ENCODE peak calls at places on chromosomes 5 and 9, in ten cellular contexts. K, D, N, R, J, E, H, C, U and I are unnamed samples. For H3K4me1, the result is how much of the 10 kb centered on the place peaks cover.

GRCh38 chr9:69147041-69147834 is 26.8 kb upstream of the TJP2 start:
- ATAC-seq in R (no peak), H (no peak), U (no peak), K (no peak), J (no peak), D (no peak), N (no peak), E (no peak), C (peak), I (no peak)

GRCh38 chr5:79329453-79329852 is 93.5 kb downstream of the JMY start:
- ATAC-seq in R (no peak), N (no peak), D (no peak), H (no peak), E (no peak), K (no peak), U (no peak), C (no peak), J (no peak), I (no peak)

GRCh38 chr5:54829102-54829501 is 156.3 kb downstream of the ESM1 start:
- ATAC-seq in R (no peak), K (no peak), U (no peak), H (no peak), N (no peak), E (no peak), C (no peak), D (no peak), J (no peak), I (no peak)

GRCh38 chr9:137807721-137808703 is 69.6 kb upstream of the CACNA1B start:
- ATAC-seq in J (no peak), C (peak), U (no peak), K (no peak), D (no peak), E (no peak), N (no peak), H (peak), R (no peak), I (no peak)

GRCh38 chr5:33401482-33402390 is 39.0 kb upstream of the TARS1 start:
- ATAC-seq in D (no peak), E (no peak), J (no peak), H (peak), N (no peak), U (no peak), C (no peak), R (no peak), K (peak), I (peak)

GRCh38 chr5:155316310-155316709 is 302.8 kb downstream of the KIF4B start:
- ATAC-seq in C (no peak), D (no peak), R (no peak), N (no peak), E (no peak), U (no peak), H (no peak), J (no peak), K (no peak), I (no peak)

GRCh38 chr5:99617335-99617734 is 688.5 kb upstream of the CHD1 start:
- ATAC-seq in H (no peak), J (no peak), U (no peak), K (no peak), D (no peak), R (no peak), C (no peak), E (no peak), N (no peak), I (no peak)

GRCh38 chr9:99365233-99365980 is 143.3 kb downstream of the SEC61B start:
- ATAC-seq in N (no peak), R (no peak), H (no peak), K (no peak), U (no peak), E (no peak), D (no peak), C (no peak), J (no peak), I (no peak)

GRCh38 chr9:96048954-96049831 is 173.7 kb downstream of the ERCC6L2 start:
- ATAC-seq in H (peak), U (peak), R (peak), K (no peak), N (no peak), J (peak), D (no peak), C (peak), E (peak), I (peak)

GRCh38 chr9:126783958-126784357 is 20.9 kb upstream of the ZBTB43 start:
- ATAC-seq in N (no peak), D (no peak), J (peak), U (peak), C (no peak), H (peak), E (no peak), R (no peak), K (no peak), I (no peak)

GRCh38 chr5:176134529-176135223 is 103.5 kb upstream of the SIMC1 start:
- ATAC-seq in U (no peak), J (no peak), H (peak), E (no peak), N (peak), R (no peak), D (peak), C (no peak), K (no peak), I (no peak)

GRCh38 chr5:82584631-82585030 is 306.5 kb upstream of the RPS23 start:
- ATAC-seq in R (no peak), K (no peak), C (peak), J (no peak), N (no peak), D (no peak), E (no peak), U (no peak), H (no peak), I (peak)

GRCh38 chr9:75918909-75919308 is 28.4 kb downstream of the PCSK5 start:
- ATAC-seq in N (no peak), U (no peak), E (no peak), D (no peak), K (no peak), J (no peak), R (no peak), H (no peak), C (no peak), I (no peak)

GRCh38 chr5:51404256-51404655 is 21.0 kb downstream of the ISL1 start:
- ATAC-seq in H (no peak), N (no peak), C (no peak), D (no peak), J (no peak), U (no peak), E (no peak), K (no peak), R (no peak), I (no peak)

GRCh38 chr9:95025213-95026170 is 292.0 kb downstream of the FANCC start:
- ATAC-seq in D (peak), R (peak), N (peak), C (peak), J (peak), K (peak), E (peak), U (peak), H (peak), I (peak)

GRCh38 chr5:180314106-180314505 is 22.2 kb upstream of the MAPK9 start:
- ATAC-seq in D (no peak), E (no peak), U (no peak), J (no peak), K (no peak), H (no peak), N (no peak), C (no peak), R (no peak), I (no peak)

GRCh38 chr5:36646507-36647023 is 40.2 kb downstream of the SLC1A3 start:
- ATAC-seq in C (no peak), H (no peak), J (no peak), E (no peak), U (no peak), K (peak), R (no peak), D (no peak), N (no peak), I (no peak)

GRCh38 chr5:2906302-2907090 is 155.0 kb upstream of the IRX2 start:
- ATAC-seq in D (no peak), J (no peak), H (no peak), N (no peak), R (no peak), C (no peak), K (no peak), E (no peak), U (no peak), I (no peak)

GRCh38 chr5:120919017-120919416 is 454.9 kb downstream of the PRR16 start:
- ATAC-seq in E (no peak), J (no peak), K (no peak), D (no peak), C (no peak), U (no peak), N (no peak), H (no peak), R (no peak), I (no peak)

GRCh38 chr5:126454081-126454480 is 30.9 kb downstream of the GRAMD2B start:
- ATAC-seq in R (no peak), H (peak), D (no peak), E (no peak), N (no peak), C (no peak), J (no peak), K (no peak), U (no peak), I (no peak)

GRCh38 chr5:134458234-134458633 is 46.6 kb upstream of the CDKN2AIPNL start:
- ATAC-seq in H (peak), C (no peak), U (peak), E (no peak), R (peak), K (no peak), J (peak), N (peak), D (peak), I (peak)

GRCh38 chr5:155886311-155887031 is 440.5 kb upstream of the SGCD start:
- ATAC-seq in U (no peak), J (no peak), R (no peak), D (no peak), K (no peak), E (no peak), C (no peak), N (no peak), H (no peak), I (no peak)

GRCh38 chr9:81661339-81661738 is 28.0 kb downstream of the TLE1 start:
- ATAC-seq in D (no peak), E (no peak), R (no peak), K (no peak), C (no peak), J (no peak), U (no peak), H (no peak), N (no peak), I (no peak)

GRCh38 chr5:141597394-141597793 is 21.4 kb downstream of the DIAPH1 start:
- ATAC-seq in C (peak), N (no peak), K (no peak), H (no peak), D (no peak), E (no peak), U (no peak), J (no peak), R (peak), I (no peak)

GRCh38 chr9:134419684-134420076 is 93.4 kb downstream of the RXRA start:
- ATAC-seq in E (no peak), D (no peak), J (no peak), K (no peak), C (no peak), R (no peak), U (peak), N (peak), H (no peak), I (no peak)

GRCh38 chr5:4048398-4048797 is 452.8 kb downstream of the IRX1 start:
- ATAC-seq in C (no peak), H (peak), D (no peak), N (no peak), K (no peak), U (no peak), E (no peak), R (no peak), J (no peak), I (no peak)

GRCh38 chr9:12774861-12775367 is at the start of gene LURAP1L:
- ATAC-seq in E (peak), J (peak), K (peak), C (peak), N (peak), D (peak), H (peak), U (peak), R (peak), I (peak)

GRCh38 chr5:67291066-67291465 is 94.5 kb upstream of the CD180 start:
- ATAC-seq in D (no peak), R (no peak), E (no peak), H (no peak), C (no peak), J (no peak), N (no peak), U (no peak), K (no peak), I (no peak)

GRCh38 chr5:80231693-80232092 is 24.2 kb downstream of the SERINC5 start:
- ATAC-seq in N (no peak), E (no peak), J (no peak), H (no peak), C (no peak), K (no peak), U (no peak), D (no peak), R (no peak), I (no peak)

GRCh38 chr9:134149380-134149779 is 13.5 kb downstream of the WDR5 start:
- ATAC-seq in N (no peak), J (no peak), D (no peak), U (no peak), C (no peak), H (no peak), R (no peak), E (no peak), K (no peak), I (no peak)

GRCh38 chr9:94912700-94913249 is 186.3 kb downstream of the AOPEP start:
- ATAC-seq in U (no peak), N (peak), E (no peak), C (no peak), J (no peak), D (no peak), R (no peak), H (no peak), K (peak), I (no peak)

GRCh38 chr5:149011084-149011483 is 51.8 kb downstream of the SH3TC2 start:
- ATAC-seq in R (no peak), J (no peak), D (no peak), E (no peak), U (no peak), H (no peak), K (no peak), C (no peak), N (peak), I (no peak)

GRCh38 chr9:124040935-124041816 is 29.6 kb downstream of the LHX2 start:
- ATAC-seq in N (peak), U (peak), R (peak), C (peak), D (peak), K (peak), H (peak), J (peak), E (peak), I (peak)

GRCh38 chr5:137146402-137146889 is 352.7 kb downstream of the SPOCK1 start:
- ATAC-seq in D (no peak), R (peak), K (peak), E (no peak), H (peak), J (no peak), C (no peak), U (peak), N (no peak), I (peak)

GRCh38 chr5:177495243-177496060 is 2.0 kb downstream of the PDLIM7 start:
- ATAC-seq in K (peak), E (no peak), J (no peak), H (peak), D (no peak), C (no peak), N (no peak), U (no peak), R (peak), I (peak)

GRCh38 chr5:177493795-177494355 is 3.5 kb downstream of the PDLIM7 start:
- ATAC-seq in D (no peak), U (no peak), N (no peak), E (no peak), K (no peak), H (no peak), C (no peak), R (no peak), J (no peak), I (no peak)

GRCh38 chr5:177492841-177493240 is 4.6 kb downstream of the PDLIM7 start:
- ATAC-seq in E (no peak), J (no peak), R (no peak), N (no peak), U (no peak), D (no peak), H (no peak), C (no peak), K (no peak), I (no peak)

GRCh38 chr5:177496111-177497010 is 1.0 kb downstream of the PDLIM7 start:
- ATAC-seq in N (peak), K (peak), D (peak), C (peak), J (peak), E (peak), U (peak), R (peak), H (peak), I (peak)

GRCh38 chr5:177494356-177495195 is 2.8 kb downstream of the PDLIM7 start:
- ATAC-seq in K (peak), N (no peak), J (no peak), E (no peak), C (no peak), U (no peak), H (peak), R (peak), D (peak), I (peak)
- H3K4me1 ChIP-seq in K (half or more), N (under half), J (under half), E (under half), C (under half), U (under half), H (under half), R (half or more), D (under half), I (half or more)

GRCh38 chr5:107805819-107806218 is 135.1 kb upstream of the EFNA5 start:
- ATAC-seq in N (no peak), U (no peak), K (no peak), R (no peak), E (no peak), D (no peak), H (no peak), J (no peak), C (no peak), I (no peak)
- H3K4me1 ChIP-seq in N (under half), U (under half), K (under half), R (under half), E (under half), D (under half), H (under half), J (under half), C (under half), I (under half)

GRCh38 chr5:14267166-14267838 is 124.2 kb downstream of the TRIO start:
- ATAC-seq in D (no peak), J (no peak), R (no peak), C (no peak), U (no peak), H (no peak), N (no peak), E (no peak), K (no peak), I (no peak)

GRCh38 chr5:14269395-14269794 is 126.3 kb downstream of the TRIO start:
- ATAC-seq in J (no peak), H (no peak), C (no peak), K (no peak), U (no peak), E (no peak), R (no peak), D (no peak), N (no peak), I (no peak)

GRCh38 chr5:14268738-14269137 is 125.6 kb downstream of the TRIO start:
- ATAC-seq in H (no peak), J (no peak), R (no peak), U (peak), N (peak), K (no peak), C (no peak), E (no peak), D (no peak), I (no peak)

GRCh38 chr5:14266686-14267085 is 123.5 kb downstream of the TRIO start:
- ATAC-seq in R (no peak), C (no peak), K (no peak), H (no peak), U (no peak), N (no peak), J (no peak), D (no peak), E (no peak), I (no peak)

GRCh38 chr5:14268236-14268701 is 125.1 kb downstream of the TRIO start:
- ATAC-seq in J (no peak), K (peak), E (no peak), R (peak), H (peak), U (peak), D (no peak), N (peak), C (no peak), I (peak)
- H3K4me1 ChIP-seq in J (under half), K (half or more), E (under half), R (under half), H (under half), U (half or more), D (half or more), N (half or more), C (under half), I (under half)

GRCh38 chr5:133423031-133423617 is 189.2 kb downstream of the FSTL4 start:
- ATAC-seq in R (peak), U (no peak), H (peak), D (no peak), C (no peak), N (peak), E (no peak), K (no peak), J (no peak), I (no peak)

GRCh38 chr5:133425764-133426738 is 186.3 kb downstream of the FSTL4 start:
- ATAC-seq in N (no peak), D (no peak), C (no peak), E (no peak), J (no peak), K (no peak), R (no peak), U (no peak), H (no peak), I (no peak)

GRCh38 chr5:133421806-133422205 is 190.5 kb downstream of the FSTL4 start:
- ATAC-seq in R (no peak), U (no peak), E (no peak), D (no peak), K (no peak), C (no peak), J (no peak), N (no peak), H (no peak), I (no peak)

GRCh38 chr5:133425183-133425582 is 187.2 kb downstream of the FSTL4 start:
- ATAC-seq in E (no peak), J (no peak), U (no peak), D (no peak), N (no peak), K (no peak), R (no peak), C (no peak), H (no peak), I (no peak)

DNA sequence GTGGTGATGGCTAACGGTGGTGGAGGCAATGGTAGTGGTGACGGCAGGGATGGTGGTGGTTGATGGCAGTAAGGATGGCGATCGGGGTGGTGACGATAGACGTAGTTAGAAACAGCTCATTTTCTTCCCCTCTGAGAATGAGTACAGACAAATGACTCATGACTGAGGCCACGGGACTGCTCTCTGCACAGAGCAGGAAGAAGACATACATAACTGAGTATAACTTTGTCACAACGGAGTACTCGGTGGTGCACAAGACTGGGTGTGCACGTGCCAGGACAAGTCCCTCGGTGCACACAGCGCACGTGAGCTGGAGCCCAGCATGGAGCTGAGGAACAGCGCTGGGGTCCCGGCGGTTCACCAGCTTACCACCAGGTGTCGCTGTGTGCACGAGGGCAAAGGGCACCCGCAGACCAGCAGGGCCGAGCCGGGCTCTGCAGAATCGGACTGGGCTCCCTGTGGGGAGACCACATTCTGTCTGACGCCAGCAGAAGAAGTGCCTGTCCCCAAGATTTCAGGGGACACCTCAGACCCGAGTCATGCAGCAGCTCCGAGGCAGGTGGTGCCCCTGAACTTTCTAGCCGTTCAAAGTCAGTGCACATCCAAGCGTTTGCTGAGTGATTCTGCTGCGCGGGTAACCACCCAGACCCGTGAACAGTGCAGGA is 188.6 kb downstream of the FSTL4 start:
- ATAC-seq in H (peak), C (peak), D (peak), E (peak), U (peak), J (peak), K (peak), R (peak), N (peak), I (peak)
- H3K4me1 ChIP-seq in H (under half), C (under half), D (under half), E (under half), U (under half), J (under half), K (under half), R (under half), N (under half), I (under half)